ENCODE peak calls at places on chromosomes 6 and 20, in nine cellular contexts. O is fibroblast of lung, K is mucosa of descending colon, J is AG09309, S is B cell, P is lower lobe of right lung, N is body of pancreas, F is right atrium auricular region, B is AG09319. Y is an unnamed sample.

GRCh38 chr6:166960609-166960978 is 4.2 kb upstream of the RNASET2 start:
- DNase-seq in O (no peak), K (no peak), J (no peak), S (no peak), P (no peak), N (no peak), F (no peak), B (no peak), Y (no peak)

GRCh38 chr6:1316482-1317220 is 4.8 kb downstream of the FOXQ1 start:
- DNase-seq in O (no peak), K (peak; percentile 26), J (no peak), S (peak; percentile 59), P (no peak), N (peak; percentile 49), F (no peak), B (no peak), Y (peak; percentile 28)

GRCh38 chr6:105318660-105319059 is 84.2 kb downstream of the PREP start:
- DNase-seq in O (peak; percentile 32), K (no peak), J (no peak), S (no peak), P (no peak), N (no peak), F (no peak), B (no peak), Y (no peak)

GRCh38 chr6:35724471-35724870 is 12.4 kb upstream of the ARMC12 start:
- DNase-seq in O (no peak), K (no peak), J (no peak), S (no peak), P (no peak), N (no peak), F (no peak), B (no peak), Y (no peak)

GRCh38 chr20:62496525-62497218 is 20.9 kb upstream of the GATA5 start:
- DNase-seq in O (no peak), K (peak; percentile 42), J (no peak), S (peak; percentile 79), P (no peak), N (no peak), F (no peak), B (no peak), Y (no peak)

GRCh38 chr6:169038691-169039090 is 215.0 kb downstream of the THBS2 start:
- DNase-seq in O (no peak), K (no peak), J (no peak), S (no peak), P (no peak), N (no peak), F (no peak), B (peak; percentile 49), Y (peak; percentile 62)

GRCh38 chr6:108966855-108967755 is 118.9 kb downstream of the ARMC2 start:
- DNase-seq in O (peak; percentile 29), K (no peak), J (no peak), S (no peak), P (peak; percentile 57), N (no peak), F (no peak), B (no peak), Y (peak; percentile 34)

GRCh38 chr6:79079425-79080130 is 1.5 kb upstream of the PHIP start:
- DNase-seq in O (peak; percentile 45), K (no peak), J (no peak), S (no peak), P (no peak), N (no peak), F (no peak), B (no peak), Y (peak; percentile 10)

GRCh38 chr6:149752600-149752999 is 3.1 kb downstream of the PCMT1 start:
- DNase-seq in O (peak; percentile 41), K (no peak), J (no peak), S (no peak), P (no peak), N (no peak), F (no peak), B (no peak), Y (no peak)

GRCh38 chr6:43817192-43817591 is 47.2 kb downstream of the VEGFA start:
- DNase-seq in O (peak; percentile 30), K (peak; percentile 62), J (no peak), S (no peak), P (no peak), N (peak; percentile 69), F (no peak), B (no peak), Y (peak; percentile 56)

GRCh38 chr6:99522531-99522930 is 7.3 kb upstream of the USP45 start:
- DNase-seq in O (peak; percentile 59), K (no peak), J (peak; percentile 16), S (no peak), P (no peak), N (no peak), F (no peak), B (no peak), Y (peak; percentile 75)

GRCh38 chr6:41597246-41598000 is 40.8 kb upstream of the MDFI start:
- DNase-seq in O (no peak), K (peak; percentile 22), J (no peak), S (no peak), P (no peak), N (no peak), F (no peak), B (no peak), Y (no peak)

GRCh38 chr6:41600499-41601247 is 37.6 kb upstream of the MDFI start:
- DNase-seq in O (no peak), K (no peak), J (no peak), S (no peak), P (peak; percentile 34), N (no peak), F (no peak), B (no peak), Y (no peak)

GRCh38 chr6:41598670-41599014 is 39.6 kb upstream of the MDFI start:
- DNase-seq in O (no peak), K (peak; percentile 15), J (no peak), S (no peak), P (no peak), N (no peak), F (no peak), B (no peak), Y (no peak)

GRCh38 chr6:41599836-41600445 is 38.3 kb upstream of the MDFI start:
- DNase-seq in O (no peak), K (peak; percentile 17), J (no peak), S (no peak), P (peak; percentile 17), N (no peak), F (no peak), B (no peak), Y (no peak)

GRCh38 chr6:41599015-41599835 is 39.0 kb upstream of the MDFI start:
- DNase-seq in O (no peak), K (peak; percentile 22), J (no peak), S (no peak), P (peak; percentile 35), N (no peak), F (no peak), B (no peak), Y (no peak)
- TF ChIP-seq CTCF in O (no peak), K (no peak), J (no peak), S (no peak), P (no peak), N (no peak), F (no peak), B (no peak), Y (no peak)

GRCh38 chr6:116557863-116558262 is 4.3 kb downstream of the CALHM4 start:
- DNase-seq in O (peak; percentile 94), K (no peak), J (peak; percentile 92), S (no peak), P (no peak), N (no peak), F (no peak), B (peak; percentile 78), Y (peak; percentile 90)
- TF ChIP-seq CTCF in O (no peak), K (no peak), J (no peak), S (no peak), P (no peak), N (no peak), F (no peak), B (no peak), Y (no peak)

GRCh38 chr20:481167-481566 is 18.8 kb upstream of the TBC1D20 start:
- DNase-seq in O (no peak), K (no peak), J (no peak), S (no peak), P (no peak), N (no peak), F (no peak), B (no peak), Y (no peak)
- TF ChIP-seq CTCF in O (no peak), K (no peak), J (no peak), S (no peak), P (no peak), N (no peak), F (no peak), B (no peak), Y (no peak)

GRCh38 chr6:106740287-106740686 is 110.9 kb downstream of the QRSL1 start:
- DNase-seq in O (no peak), K (no peak), J (no peak), S (no peak), P (no peak), N (peak; percentile 33), F (no peak), B (no peak), Y (no peak)
- TF ChIP-seq CTCF in O (no peak), K (no peak), J (no peak), S (no peak), P (no peak), N (no peak), F (no peak), B (no peak), Y (no peak)

GRCh38 chr6:57040011-57040410 is 6.5 kb upstream of the KIAA1586 start:
- DNase-seq in O (no peak), K (no peak), J (no peak), S (no peak), P (no peak), N (no peak), F (no peak), B (no peak), Y (no peak)
- TF ChIP-seq CTCF in O (no peak), K (no peak), J (no peak), S (no peak), P (no peak), N (no peak), F (no peak), B (no peak), Y (peak; percentile 9)

GRCh38 chr6:146177785-146178184 is 148.9 kb downstream of the GRM1 start:
- DNase-seq in O (no peak), K (no peak), J (no peak), S (no peak), P (no peak), N (no peak), F (no peak), B (no peak), Y (no peak)
- TF ChIP-seq CTCF in O (no peak), K (no peak), J (no peak), S (no peak), P (no peak), N (no peak), F (no peak), B (no peak), Y (no peak)

DNA sequence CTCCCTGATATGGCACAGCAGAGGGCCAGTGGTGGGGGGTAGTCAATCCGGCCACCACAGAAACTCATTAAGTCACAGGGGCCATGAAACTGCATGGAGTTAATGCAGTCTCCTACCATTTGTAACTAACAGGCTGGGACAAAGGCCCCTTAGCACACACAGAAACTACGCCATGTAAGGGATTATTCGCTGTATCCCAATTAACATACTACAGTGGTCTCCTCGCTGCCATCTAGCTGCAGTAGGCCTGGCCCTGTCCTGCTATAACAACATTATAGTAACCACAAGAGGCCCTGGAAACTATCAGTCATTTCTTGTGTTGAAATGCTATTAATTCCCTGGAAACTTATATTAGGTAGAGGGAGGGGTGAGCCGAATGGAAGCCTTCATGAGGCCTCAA is 72.3 kb upstream of the CCN2 start:
- DNase-seq in O (no peak), K (no peak), J (no peak), S (no peak), P (no peak), N (no peak), F (no peak), B (no peak), Y (peak; percentile 17)
- TF ChIP-seq CTCF in O (no peak), K (no peak), J (no peak), S (no peak), P (no peak), N (no peak), F (no peak), B (no peak), Y (no peak)